ENCODE peak calls at places on chromosomes 2 and 18, in eight cellular contexts. W is heart left ventricle; A is cardiac muscle cell; I is upper lobe of left lung; J is PC-3; B is right lobe of liver; Q is body of pancreas; H is CD8-positive, alpha-beta T cell. U is an unnamed sample. For H3K4me1, the result is how much of the 10 kb centered on the place peaks cover.

GRCh38 chr2:55168221-55169154 is 63.6 kb downstream of the CLHC1 start:
- DNase-seq in B (no peak), I (no peak), J (peak), A (peak), W (no peak), H (peak), Q (peak), U (no peak)

GRCh38 chr2:176552456-176553135 is 283.4 kb downstream of the MTX2 start:
- DNase-seq in Q (no peak), H (no peak), I (no peak), J (peak), A (peak), W (no peak), B (no peak), U (no peak)

GRCh38 chr2:137233091-137233490 is 467.7 kb downstream of the THSD7B start:
- DNase-seq in A (no peak), W (no peak), Q (no peak), H (no peak), B (no peak), I (no peak), J (no peak), U (no peak)

GRCh38 chr2:12637754-12638153 is 79.0 kb upstream of the TRIB2 start:
- DNase-seq in J (peak), H (no peak), I (no peak), W (no peak), Q (no peak), B (no peak), A (no peak), U (no peak)

GRCh38 chr2:165957030-165957675 is 3.6 kb upstream of the TTC21B start:
- DNase-seq in Q (peak), I (peak), A (peak), B (no peak), H (no peak), W (no peak), J (no peak), U (no peak)

GRCh38 chr2:204072443-204073324 is 136.1 kb downstream of the ICOS start:
- DNase-seq in A (peak), W (no peak), I (no peak), Q (peak), H (peak), J (peak), B (no peak), U (no peak)

GRCh38 chr2:121185571-121186074 is 99.4 kb downstream of the TFCP2L1 start:
- DNase-seq in J (peak), I (no peak), W (no peak), H (no peak), B (no peak), A (no peak), Q (no peak), U (no peak)

GRCh38 chr2:127094509-127095366 is 12.2 kb downstream of the BIN1 start:
- DNase-seq in W (peak), J (peak), H (no peak), B (no peak), Q (peak), I (no peak), A (no peak), U (no peak)

GRCh38 chr2:234095301-234095700 is 44.8 kb downstream of the SPP2 start:
- DNase-seq in B (no peak), A (no peak), H (no peak), W (no peak), I (no peak), J (no peak), Q (no peak), U (no peak)

GRCh38 chr2:189566046-189566445 is 14.5 kb downstream of the SLC40A1 start:
- DNase-seq in W (no peak), H (no peak), Q (no peak), A (peak), J (no peak), I (no peak), B (no peak), U (no peak)

GRCh38 chr2:121005512-121005911 is 269.8 kb downstream of the GLI2 start:
- DNase-seq in I (no peak), H (no peak), W (no peak), B (no peak), Q (no peak), A (no peak), J (no peak), U (no peak)

GRCh38 chr2:221255862-221256261 is 316.2 kb downstream of the EPHA4 start:
- DNase-seq in H (no peak), I (no peak), A (no peak), W (no peak), Q (no peak), B (no peak), J (no peak), U (no peak)

GRCh38 chr18:28684746-28685145 is 507.8 kb upstream of the CDH2 start:
- DNase-seq in J (no peak), H (no peak), Q (no peak), I (no peak), B (no peak), W (no peak), A (no peak), U (no peak)

GRCh38 chr18:49561377-49562193 is at the start of gene LIPG:
- DNase-seq in H (no peak), W (peak), J (peak), I (peak), A (peak), B (peak), Q (peak), U (peak)

GRCh38 chr2:232454630-232455029 is 1.3 kb upstream of the ALPI start:
- DNase-seq in I (peak), W (no peak), H (no peak), B (no peak), A (no peak), Q (no peak), J (no peak), U (no peak)

GRCh38 chr2:69830045-69830905 is 815 bp downstream of the GMCL1 start:
- DNase-seq in I (peak), A (peak), W (peak), J (peak), B (peak), H (peak), Q (peak), U (peak)

GRCh38 chr2:207861789-207862188 is 92.1 kb upstream of the FZD5 start:
- DNase-seq in H (no peak), I (no peak), B (no peak), A (no peak), J (no peak), Q (no peak), W (no peak), U (no peak)

DNA sequence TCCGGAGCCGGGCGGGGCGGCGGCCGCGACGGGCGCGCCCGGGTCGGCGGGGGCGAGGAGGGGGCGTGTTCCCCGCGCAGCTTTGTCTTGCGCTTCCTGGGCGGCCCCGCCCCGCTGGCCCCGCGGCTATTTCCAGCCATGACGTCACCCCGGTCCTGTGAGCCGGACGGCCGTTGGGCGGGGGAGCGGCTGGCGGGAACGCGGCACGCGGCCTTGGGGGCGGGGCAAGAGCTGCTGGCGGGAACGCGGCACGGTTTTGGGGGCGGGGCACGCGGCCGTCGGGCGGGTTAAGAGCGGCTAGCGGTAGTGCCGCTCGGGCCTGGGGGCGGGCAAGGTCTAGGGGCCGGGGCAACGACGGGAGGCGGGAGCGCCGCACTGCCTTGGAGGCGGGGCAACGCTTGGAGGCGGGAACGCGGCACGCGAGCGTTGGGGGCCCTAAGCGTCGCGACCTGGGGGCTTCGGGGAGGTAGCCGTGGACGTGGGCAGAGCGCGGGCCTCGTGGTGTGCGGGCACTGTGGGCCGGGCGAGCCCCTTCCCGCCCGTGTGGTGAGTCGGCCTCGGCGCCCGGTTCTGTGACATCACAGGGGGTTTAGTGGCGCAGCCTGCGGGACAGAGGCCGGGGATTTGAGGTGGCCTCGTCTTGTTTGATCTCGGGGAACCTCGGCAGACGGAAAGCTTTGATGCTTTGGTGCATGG is 704 bp downstream of the KLF11 start:
- DNase-seq in I (peak), H (peak), B (peak), W (peak), A (peak), J (peak), Q (peak), U (peak)
- H3K4me3 ChIP-seq in I (peak), H (peak), B (peak), W (peak), A (peak), J (peak), Q (no peak), U (peak)

DNA sequence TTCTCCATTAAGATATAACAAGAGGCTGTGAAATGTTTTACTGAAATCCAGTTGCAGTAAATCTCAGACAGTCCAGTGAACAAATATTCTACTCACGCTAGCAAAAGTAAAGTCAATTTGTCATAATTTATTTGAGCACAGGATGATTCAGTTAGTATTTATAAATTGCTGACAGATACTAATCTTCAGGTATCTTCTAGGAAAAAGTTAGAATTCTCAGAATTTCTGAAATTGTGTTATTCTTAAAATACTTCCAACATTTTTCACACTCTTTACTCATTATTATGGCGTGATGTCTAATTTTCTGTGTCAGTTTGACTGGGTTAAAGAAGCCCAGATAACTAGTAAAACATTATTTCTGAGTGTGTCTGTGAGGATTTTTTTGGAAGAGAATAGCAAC is 460.2 kb upstream of the ACVR2A start:
- DNase-seq in J (no peak), B (no peak), H (no peak), I (no peak), Q (no peak), W (no peak), A (no peak), U (no peak)
- TF ChIP-seq CTCF in J (no peak), B (no peak), H (no peak), I (no peak), Q (no peak), W (no peak), A (no peak), U (no peak)

GRCh38 chr2:170020777-170021176 is 157.2 kb upstream of the MYO3B start:
- DNase-seq in Q (no peak), B (no peak), A (no peak), H (no peak), I (no peak), W (no peak), J (no peak), U (no peak)

GRCh38 chr2:170014769-170015168 is 163.2 kb upstream of the MYO3B start:
- DNase-seq in H (no peak), B (no peak), J (no peak), W (no peak), Q (no peak), I (no peak), A (no peak), U (no peak)

GRCh38 chr2:170022692-170023091 is 155.3 kb upstream of the MYO3B start:
- DNase-seq in H (no peak), I (no peak), W (no peak), A (peak), B (no peak), Q (no peak), J (peak), U (no peak)

GRCh38 chr2:170017848-170018492 is 160.0 kb upstream of the MYO3B start:
- DNase-seq in J (no peak), A (peak), H (no peak), I (no peak), B (no peak), Q (no peak), W (peak), U (no peak)

GRCh38 chr2:170019060-170019805 is 158.7 kb upstream of the MYO3B start:
- DNase-seq in B (no peak), Q (no peak), A (no peak), I (no peak), H (no peak), W (no peak), J (no peak), U (no peak)
- H3K4me1 ChIP-seq in B (under half), Q (under half), A (under half), I (under half), H (under half), W (under half), J (under half), U (under half)

GRCh38 chr2:9738718-9739496 is 104.4 kb upstream of the TAF1B start:
- DNase-seq in J (no peak), B (no peak), I (no peak), A (peak), Q (no peak), W (peak), H (peak), U (no peak)

GRCh38 chr2:9740382-9741040 is 102.8 kb upstream of the TAF1B start:
- DNase-seq in J (no peak), Q (no peak), H (no peak), A (no peak), I (no peak), B (no peak), W (no peak), U (no peak)

GRCh38 chr2:9741110-9741509 is 102.2 kb upstream of the TAF1B start:
- DNase-seq in B (no peak), J (no peak), A (no peak), Q (no peak), W (no peak), I (no peak), H (no peak), U (no peak)

GRCh38 chr2:9738062-9738717 is 105.1 kb upstream of the TAF1B start:
- DNase-seq in I (no peak), B (no peak), W (no peak), H (no peak), J (no peak), A (no peak), Q (no peak), U (no peak)

GRCh38 chr2:9739508-9739907 is 103.8 kb upstream of the TAF1B start:
- DNase-seq in B (peak), A (peak), J (no peak), W (peak), Q (peak), I (peak), H (peak), U (no peak)
- H3K4me3 ChIP-seq in B (peak), A (no peak), J (no peak), W (peak), Q (no peak), I (peak), H (peak), U (no peak)

GRCh38 chr2:15159751-15160177 is 401.4 kb downstream of the NBAS start:
- DNase-seq in J (peak), Q (no peak), H (no peak), B (no peak), W (no peak), A (peak), I (no peak), U (no peak)
- TF ChIP-seq CTCF in J (peak), Q (peak), H (peak), B (peak), W (peak), A (peak), I (peak), U (peak)

GRCh38 chr18:46416706-46417638 is 240.0 kb downstream of the LOXHD1 start:
- DNase-seq in H (no peak), W (no peak), B (no peak), I (no peak), A (no peak), J (no peak), Q (no peak), U (no peak)
- H3K4me1 ChIP-seq in H (under half), W (half or more), B (under half), I (under half), A (half or more), J (under half), Q (under half), U (under half)

GRCh38 chr18:41484069-41484468 is 471.0 kb upstream of the PIK3C3 start:
- DNase-seq in W (no peak), Q (peak), A (no peak), I (no peak), B (no peak), H (no peak), J (peak), U (no peak)

GRCh38 chr18:41490861-41491260 is 464.2 kb upstream of the PIK3C3 start:
- DNase-seq in B (no peak), I (no peak), J (no peak), Q (no peak), A (no peak), W (no peak), H (no peak), U (no peak)

DNA sequence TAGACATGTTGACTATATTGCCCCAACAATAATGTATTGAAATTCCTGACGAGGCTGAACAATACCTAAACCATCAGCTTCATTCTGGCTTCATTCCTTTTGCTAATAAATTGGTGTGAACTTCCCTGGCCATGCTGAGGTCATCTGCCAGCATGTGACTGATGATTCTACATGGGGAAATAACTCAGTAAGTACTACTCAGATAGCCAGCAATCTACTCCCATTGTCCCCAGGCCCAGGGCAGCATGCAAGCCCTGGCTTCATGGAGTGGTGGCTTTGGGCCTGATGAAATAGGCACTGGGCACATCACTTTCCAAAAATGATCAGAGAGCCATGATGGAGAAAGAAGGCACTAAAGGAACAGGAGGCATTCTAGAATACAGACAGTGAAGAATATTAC is 468.5 kb upstream of the PIK3C3 start:
- DNase-seq in B (no peak), Q (no peak), I (no peak), H (no peak), W (no peak), A (no peak), J (no peak), U (no peak)
- H3K4me3 ChIP-seq in B (no peak), Q (no peak), I (no peak), H (no peak), W (no peak), A (no peak), J (no peak), U (no peak)

U was measured in RWPE2.